ENCODE peak calls at places on chromosomes 2 and 18, in seven cellular contexts. P is MG63, V is NCI-H345, N is cardiac fibroblast, M is HS-27A, Y is activated T-cell treated with anti-CD3 and anti-CD28 coated beads for 1 hour, J is KBM-7. T is an unnamed sample.

GRCh38 chr18:56233595-56233994 is 404.8 kb downstream of the TXNL1 start:
- DNase-seq in P (peak), V (no peak), N (peak), M (peak), Y (no peak), J (no peak), T (no peak)

GRCh38 chr2:170123593-170123992 is 54.4 kb upstream of the MYO3B start:
- DNase-seq in P (peak), V (no peak), N (no peak), M (no peak), Y (no peak), J (no peak), T (no peak)

GRCh38 chr2:239298126-239298804 is 102.6 kb downstream of the HDAC4 start:
- DNase-seq in P (no peak), V (no peak), N (no peak), M (no peak), Y (peak), J (peak), T (peak)

GRCh38 chr2:70777450-70777849 is 9.4 kb upstream of the ADD2 start:
- DNase-seq in P (no peak), V (no peak), N (peak), M (no peak), Y (no peak), J (no peak), T (no peak)

GRCh38 chr2:68196120-68196716 is 38.5 kb downstream of the PNO1 start:
- DNase-seq in P (peak), V (no peak), N (peak), M (no peak), Y (peak), J (peak), T (peak)

GRCh38 chr2:138373993-138374408 is 127.6 kb upstream of the SPOPL start:
- DNase-seq in P (no peak), V (peak), N (peak), M (no peak), Y (no peak), J (peak), T (peak)

GRCh38 chr2:161625314-161625919 is 1.2 kb downstream of the SLC4A10 start:
- DNase-seq in P (no peak), V (no peak), N (no peak), M (no peak), Y (no peak), J (no peak), T (no peak)

GRCh38 chr2:8198776-8199382 is 483.0 kb upstream of the ID2 start:
- DNase-seq in P (no peak), V (no peak), N (no peak), M (no peak), Y (no peak), J (no peak), T (no peak)

GRCh38 chr2:230575640-230576324 is 136.9 kb upstream of the CAB39 start:
- DNase-seq in P (no peak), V (no peak), N (no peak), M (no peak), Y (peak), J (no peak), T (peak)

GRCh38 chr2:120892967-120893667 is 157.4 kb downstream of the GLI2 start:
- DNase-seq in P (no peak), V (no peak), N (peak), M (no peak), Y (no peak), J (no peak), T (no peak)

GRCh38 chr2:25341753-25342371 is at the start of gene DNMT3A:
- DNase-seq in P (peak), V (peak), N (peak), M (no peak), Y (peak), J (no peak), T (peak)

GRCh38 chr2:225637199-225637598 is 237.7 kb downstream of the NYAP2 start:
- DNase-seq in P (peak), V (no peak), N (peak), M (no peak), Y (no peak), J (no peak), T (no peak)

GRCh38 chr18:28823506-28824182 is 646.7 kb upstream of the CDH2 start:
- DNase-seq in P (no peak), V (no peak), N (peak), M (no peak), Y (no peak), J (no peak), T (no peak)

GRCh38 chr2:144510206-144510991 is 9.5 kb downstream of the ZEB2 start:
- DNase-seq in P (peak), V (peak), N (peak), M (no peak), Y (no peak), J (peak), T (peak)

GRCh38 chr2:152471013-152471412 is 136.0 kb downstream of the FMNL2 start:
- DNase-seq in P (no peak), V (no peak), N (no peak), M (no peak), Y (no peak), J (no peak), T (no peak)

GRCh38 chr2:28399946-28400345 is 7.3 kb downstream of the FOSL2 start:
- DNase-seq in P (no peak), V (no peak), N (no peak), M (no peak), Y (no peak), J (no peak), T (no peak)

GRCh38 chr2:193963472-193964119 is 1693.4 kb upstream of the SLC39A10 start:
- DNase-seq in P (no peak), V (peak), N (peak), M (no peak), Y (no peak), J (peak), T (peak)

GRCh38 chr2:198054299-198054698 is 249.9 kb downstream of the PLCL1 start:
- DNase-seq in P (peak), V (no peak), N (peak), M (no peak), Y (peak), J (peak), T (peak)

GRCh38 chr2:46151582-46151981 is 145.6 kb upstream of the EPAS1 start:
- DNase-seq in P (no peak), V (no peak), N (peak), M (no peak), Y (no peak), J (no peak), T (no peak)

GRCh38 chr2:76197842-76198448 is 487.2 kb upstream of the GCFC2 start:
- DNase-seq in P (peak), V (peak), N (peak), M (peak), Y (peak), J (peak), T (peak)

GRCh38 chr2:70615222-70615621 is 61.6 kb upstream of the TGFA start:
- DNase-seq in P (no peak), V (no peak), N (no peak), M (no peak), Y (no peak), J (no peak), T (no peak)

GRCh38 chr2:56195563-56195962 is 11.8 kb downstream of the CCDC85A start:
- DNase-seq in P (no peak), V (no peak), N (peak), M (no peak), Y (no peak), J (no peak), T (no peak)

GRCh38 chr18:36809590-36810381 is 19.0 kb downstream of the TPGS2 start:
- DNase-seq in P (peak), V (peak), N (peak), M (peak), Y (no peak), J (peak), T (peak)

GRCh38 chr2:241309684-241310117 is 5.8 kb downstream of the HDLBP start:
- DNase-seq in P (peak), V (no peak), N (peak), M (no peak), Y (peak), J (peak), T (peak)

GRCh38 chr2:52658598-52658997 is 1109.0 kb upstream of the CHAC2 start:
- DNase-seq in P (peak), V (no peak), N (peak), M (peak), Y (no peak), J (no peak), T (no peak)

GRCh38 chr2:48126180-48126579 is 219.9 kb upstream of the FBXO11 start:
- DNase-seq in P (no peak), V (no peak), N (peak), M (no peak), Y (no peak), J (no peak), T (no peak)

GRCh38 chr2:48566582-48566981 is 36.6 kb downstream of the STON1 start:
- DNase-seq in P (peak), V (no peak), N (peak), M (no peak), Y (no peak), J (no peak), T (no peak)

GRCh38 chr2:113324684-113325160 is 46.0 kb upstream of the PAX8 start:
- DNase-seq in P (peak), V (peak), N (peak), M (peak), Y (peak), J (peak), T (peak)

GRCh38 chr2:201697899-201698298 is 545 bp downstream of the MPP4 start:
- DNase-seq in P (peak), V (no peak), N (peak), M (peak), Y (no peak), J (no peak), T (no peak)

GRCh38 chr2:88549616-88550292 is 77.5 kb downstream of the EIF2AK3 start:
- DNase-seq in P (no peak), V (no peak), N (no peak), M (no peak), Y (no peak), J (no peak), T (no peak)

GRCh38 chr2:20213651-20214565 is 11.0 kb downstream of the SDC1 start:
- DNase-seq in P (no peak), V (peak), N (no peak), M (no peak), Y (no peak), J (no peak), T (no peak)

GRCh38 chr2:2326653-2327052 is 4.4 kb downstream of the MYT1L start:
- DNase-seq in P (no peak), V (peak), N (no peak), M (no peak), Y (no peak), J (no peak), T (no peak)

GRCh38 chr2:74902281-74902860 is 56.1 kb upstream of the POLE4 start:
- DNase-seq in P (no peak), V (peak), N (no peak), M (no peak), Y (no peak), J (no peak), T (no peak)

GRCh38 chr2:8259106-8259840 is 422.6 kb upstream of the ID2 start:
- DNase-seq in P (no peak), V (no peak), N (no peak), M (no peak), Y (no peak), J (no peak), T (peak)

GRCh38 chr2:102238778-102239177 is 52.0 kb downstream of the IL1RL2 start:
- DNase-seq in P (no peak), V (no peak), N (no peak), M (no peak), Y (no peak), J (no peak), T (no peak)